ENCODE peak calls at places on chromosome 17, in nine cellular contexts. L is HCT116, P is fibroblast of pulmonary artery, H is heart left ventricle, Z is cardiac muscle cell, F is epithelial cell of esophagus, U is WERI-Rb-1, A is cardiac fibroblast, R is endodermal cell. Y is an unnamed sample.

GRCh38 chr17:32742686-32743538 is 134.0 kb downstream of the MYO1D start:
- DNase-seq in R (no peak), A (no peak), U (no peak), Z (no peak), F (no peak), P (no peak), L (no peak), H (no peak), Y (no peak)

GRCh38 chr17:1033503-1033902 is 36.6 kb downstream of the TIMM22 start:
- DNase-seq in Z (no peak), R (no peak), F (peak), H (no peak), A (no peak), U (no peak), P (no peak), L (no peak), Y (no peak)

GRCh38 chr17:82664701-82665182 is 16.5 kb upstream of the WDR45B start:
- DNase-seq in U (no peak), F (no peak), H (no peak), P (no peak), R (no peak), L (no peak), Z (no peak), A (no peak), Y (no peak)

GRCh38 chr17:59093145-59093701 is 13.5 kb downstream of the TRIM37 start:
- DNase-seq in U (no peak), R (no peak), H (no peak), Z (no peak), A (no peak), F (no peak), P (no peak), L (no peak), Y (no peak)

GRCh38 chr17:75559958-75560533 is 27.6 kb upstream of the MYO15B start:
- DNase-seq in P (no peak), Z (no peak), R (no peak), U (no peak), L (no peak), H (no peak), F (no peak), A (no peak), Y (no peak)

GRCh38 chr17:19650826-19651225 is 2.3 kb downstream of the ALDH3A2 start:
- DNase-seq in F (peak), R (no peak), H (no peak), Z (no peak), A (no peak), P (no peak), L (no peak), U (no peak), Y (no peak)

GRCh38 chr17:39923836-39924690 is 3.3 kb downstream of the ORMDL3 start:
- DNase-seq in R (peak), L (no peak), H (no peak), A (peak), F (no peak), U (no peak), Z (peak), P (peak), Y (no peak)

GRCh38 chr17:57106107-57106835 is 21.2 kb downstream of the AKAP1 start:
- DNase-seq in U (peak), A (no peak), P (no peak), L (peak), R (peak), F (peak), Z (no peak), H (no peak), Y (no peak)

GRCh38 chr17:1111599-1112443 is 68.0 kb downstream of the ABR start:
- DNase-seq in L (no peak), Z (peak), H (peak), P (no peak), R (no peak), A (peak), U (no peak), F (no peak), Y (no peak)

GRCh38 chr17:68972119-68972704 is 17.0 kb upstream of the ABCA8 start:
- DNase-seq in P (peak), H (no peak), F (peak), A (peak), R (no peak), L (peak), U (no peak), Z (peak), Y (no peak)

GRCh38 chr17:79324219-79324618 is 249.6 kb downstream of the ENGASE start:
- DNase-seq in P (no peak), H (no peak), U (no peak), A (no peak), R (no peak), Z (no peak), F (no peak), L (no peak), Y (no peak)

GRCh38 chr17:43671075-43671692 is 9.5 kb upstream of the MEOX1 start:
- DNase-seq in P (no peak), U (no peak), A (peak), H (peak), Z (no peak), F (no peak), R (no peak), L (no peak), Y (no peak)

GRCh38 chr17:9488556-9488955 is 87.1 kb downstream of the STX8 start:
- DNase-seq in U (no peak), H (no peak), P (no peak), F (no peak), R (no peak), A (no peak), L (no peak), Z (no peak), Y (no peak)

GRCh38 chr17:8020776-8021564 is 17.9 kb upstream of the ALOX15B start:
- DNase-seq in U (no peak), P (no peak), A (no peak), H (no peak), R (no peak), F (no peak), L (no peak), Z (no peak), Y (no peak)

GRCh38 chr17:46157443-46158107 is 35.7 kb downstream of the KANSL1 start:
- DNase-seq in R (no peak), F (peak), P (peak), A (peak), Z (peak), L (no peak), U (no peak), H (no peak), Y (no peak)

GRCh38 chr17:60804831-60805230 is 127.2 kb downstream of the BCAS3 start:
- DNase-seq in H (no peak), P (no peak), U (no peak), L (no peak), A (no peak), Z (no peak), R (no peak), F (peak), Y (no peak)
- H3K4me3 ChIP-seq in H (no peak), P (no peak), U (no peak), L (no peak), A (no peak), Z (no peak), R (no peak), F (no peak), Y (no peak)

GRCh38 chr17:35089846-35090193 is 26.3 kb upstream of the RFFL start:
- DNase-seq in F (peak), H (no peak), R (peak), U (no peak), P (peak), A (peak), L (no peak), Z (peak), Y (peak)
- H3K4me3 ChIP-seq in F (no peak), H (peak), R (peak), U (peak), P (peak), A (no peak), L (peak), Z (no peak), Y (peak)

DNA sequence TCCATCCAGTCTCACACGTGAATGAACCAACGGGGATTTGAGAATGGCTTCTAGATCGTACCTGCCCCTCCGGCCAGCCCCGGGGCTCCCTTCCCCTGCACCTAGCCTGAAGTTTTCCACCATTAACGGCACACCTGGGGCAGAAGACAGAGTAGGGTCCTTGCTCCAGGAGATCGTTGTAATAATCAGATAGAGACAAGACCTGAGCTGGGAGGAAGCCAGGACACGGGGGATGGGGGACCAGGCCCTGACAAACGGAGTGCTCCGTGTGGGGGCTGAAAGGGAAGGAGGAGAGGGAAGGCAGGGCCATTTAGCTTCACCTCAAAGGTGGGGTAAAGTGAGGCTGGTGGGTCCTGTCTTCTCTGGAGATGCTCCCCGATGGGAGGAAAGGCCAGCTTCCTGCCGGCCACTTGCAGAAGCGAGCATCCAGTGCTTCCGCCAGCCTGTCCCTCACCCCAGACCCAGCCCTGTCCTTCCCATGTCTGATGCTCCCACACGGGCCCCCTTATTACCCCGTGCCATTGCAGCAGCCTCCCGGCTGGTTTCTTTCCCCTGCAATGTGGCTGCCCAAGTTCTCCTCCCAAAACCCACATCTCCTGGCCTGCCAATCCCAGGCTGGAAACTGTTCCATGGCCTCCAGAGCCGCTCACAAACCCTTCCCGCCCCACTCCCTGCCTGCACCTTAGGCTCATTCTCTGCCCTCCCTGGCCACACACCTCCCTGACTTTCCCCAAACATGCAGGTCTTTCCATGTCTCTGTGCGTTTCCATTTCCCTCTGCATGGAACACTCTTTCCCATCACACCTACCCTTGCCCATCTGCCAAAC is 79.3 kb downstream of the MRC2 start:
- DNase-seq in U (no peak), F (no peak), P (no peak), R (peak), H (no peak), A (no peak), Z (no peak), L (no peak), Y (no peak)
- H3K4me3 ChIP-seq in U (no peak), F (no peak), P (no peak), R (no peak), H (no peak), A (no peak), Z (no peak), L (no peak), Y (no peak)

DNA sequence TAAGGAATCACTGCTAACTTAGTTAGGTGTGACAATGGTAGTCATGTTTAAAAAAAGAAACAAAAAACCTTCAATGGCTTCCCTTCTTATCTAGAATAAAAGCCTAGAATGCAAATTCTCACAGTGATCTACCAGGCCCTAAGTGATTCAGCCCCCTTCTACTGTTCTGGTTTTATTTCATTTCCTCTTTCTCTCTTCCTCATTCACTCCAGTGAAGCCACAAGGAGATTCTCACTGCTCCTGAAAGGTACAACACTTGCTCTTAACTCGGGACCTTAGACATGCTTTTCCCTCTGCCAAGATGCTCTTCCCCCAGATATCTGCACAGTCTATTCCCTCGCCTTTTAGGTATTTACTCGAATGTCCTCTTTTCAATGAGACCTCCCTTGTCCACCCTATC is 3.7 kb downstream of the PIGS start:
- DNase-seq in Z (no peak), U (no peak), R (peak), L (no peak), P (no peak), F (no peak), A (no peak), H (no peak), Y (no peak)
- H3K4me3 ChIP-seq in Z (no peak), U (no peak), R (no peak), L (no peak), P (no peak), F (no peak), A (no peak), H (no peak), Y (no peak)

GRCh38 chr17:81004336-81005015 is 12.8 kb downstream of the CHMP6 start:
- DNase-seq in F (no peak), H (no peak), R (no peak), L (no peak), U (no peak), A (no peak), P (no peak), Z (no peak), Y (no peak)
- H3K4me3 ChIP-seq in F (no peak), H (no peak), R (no peak), L (no peak), U (peak), A (no peak), P (no peak), Z (peak), Y (no peak)